ENCODE peak calls at places on chromosome 18, in five cellular contexts. B is A549, I is right lobe of liver, K is OCI-LY7, H is endodermal cell. Y is an unnamed sample.

GRCh38 chr18:62790836-62791772 is 75.8 kb downstream of the PHLPP1 start:
- DNase-seq in B (no peak), I (no peak), K (no peak), H (no peak), Y (peak)

GRCh38 chr18:77058186-77058847 is 74.3 kb downstream of the MBP start:
- DNase-seq in B (no peak), I (no peak), K (no peak), H (no peak), Y (peak)

GRCh38 chr18:11004294-11004693 is 145.1 kb downstream of the PIEZO2 start:
- DNase-seq in B (no peak), I (no peak), K (no peak), H (no peak), Y (peak)

GRCh38 chr18:76529433-76529811 is 34.4 kb upstream of the ZNF516 start:
- DNase-seq in B (no peak), I (no peak), K (no peak), H (no peak), Y (no peak)

GRCh38 chr18:58887613-58887963 is 22.9 kb downstream of the ZNF532 start:
- DNase-seq in B (no peak), I (peak), K (peak), H (peak), Y (peak)

GRCh38 chr18:62037012-62037742 is 144.4 kb upstream of the RNF152 start:
- DNase-seq in B (no peak), I (no peak), K (no peak), H (no peak), Y (peak)

GRCh38 chr18:51490860-51491259 is 293.4 kb upstream of the MEX3C start:
- DNase-seq in B (no peak), I (no peak), K (no peak), H (no peak), Y (no peak)

GRCh38 chr18:9898792-9899549 is 13.2 kb downstream of the TXNDC2 start:
- DNase-seq in B (peak), I (no peak), K (no peak), H (peak), Y (peak)

GRCh38 chr18:63579643-63580042 is 7.5 kb upstream of the SERPINB13 start:
- DNase-seq in B (no peak), I (no peak), K (no peak), H (no peak), Y (no peak)

GRCh38 chr18:55586841-55587240 is 1.2 kb downstream of the TCF4 start:
- DNase-seq in B (no peak), I (no peak), K (peak), H (peak), Y (peak)

GRCh38 chr18:79988925-79989361 is 580 bp upstream of the TXNL4A start:
- DNase-seq in B (peak), I (no peak), K (no peak), H (no peak), Y (peak)

GRCh38 chr18:40382191-40382590 is 1572.8 kb upstream of the PIK3C3 start:
- DNase-seq in B (no peak), I (no peak), K (no peak), H (no peak), Y (no peak)

GRCh38 chr18:22689711-22690110 is 243.4 kb upstream of the RBBP8 start:
- DNase-seq in B (no peak), I (no peak), K (no peak), H (no peak), Y (no peak)

GRCh38 chr18:70337139-70337972 is 48.5 kb downstream of the SOCS6 start:
- DNase-seq in B (peak), I (no peak), K (no peak), H (peak), Y (peak)

GRCh38 chr18:52570975-52571374 is 231.0 kb downstream of the DCC start:
- DNase-seq in B (no peak), I (no peak), K (no peak), H (no peak), Y (no peak)

GRCh38 chr18:61551586-61551985 is 218.4 kb downstream of the CDH20 start:
- DNase-seq in B (peak), I (no peak), K (peak), H (peak), Y (peak)

GRCh38 chr18:76518543-76519155 is 23.6 kb upstream of the ZNF516 start:
- DNase-seq in B (no peak), I (peak), K (no peak), H (peak), Y (peak)

DNA sequence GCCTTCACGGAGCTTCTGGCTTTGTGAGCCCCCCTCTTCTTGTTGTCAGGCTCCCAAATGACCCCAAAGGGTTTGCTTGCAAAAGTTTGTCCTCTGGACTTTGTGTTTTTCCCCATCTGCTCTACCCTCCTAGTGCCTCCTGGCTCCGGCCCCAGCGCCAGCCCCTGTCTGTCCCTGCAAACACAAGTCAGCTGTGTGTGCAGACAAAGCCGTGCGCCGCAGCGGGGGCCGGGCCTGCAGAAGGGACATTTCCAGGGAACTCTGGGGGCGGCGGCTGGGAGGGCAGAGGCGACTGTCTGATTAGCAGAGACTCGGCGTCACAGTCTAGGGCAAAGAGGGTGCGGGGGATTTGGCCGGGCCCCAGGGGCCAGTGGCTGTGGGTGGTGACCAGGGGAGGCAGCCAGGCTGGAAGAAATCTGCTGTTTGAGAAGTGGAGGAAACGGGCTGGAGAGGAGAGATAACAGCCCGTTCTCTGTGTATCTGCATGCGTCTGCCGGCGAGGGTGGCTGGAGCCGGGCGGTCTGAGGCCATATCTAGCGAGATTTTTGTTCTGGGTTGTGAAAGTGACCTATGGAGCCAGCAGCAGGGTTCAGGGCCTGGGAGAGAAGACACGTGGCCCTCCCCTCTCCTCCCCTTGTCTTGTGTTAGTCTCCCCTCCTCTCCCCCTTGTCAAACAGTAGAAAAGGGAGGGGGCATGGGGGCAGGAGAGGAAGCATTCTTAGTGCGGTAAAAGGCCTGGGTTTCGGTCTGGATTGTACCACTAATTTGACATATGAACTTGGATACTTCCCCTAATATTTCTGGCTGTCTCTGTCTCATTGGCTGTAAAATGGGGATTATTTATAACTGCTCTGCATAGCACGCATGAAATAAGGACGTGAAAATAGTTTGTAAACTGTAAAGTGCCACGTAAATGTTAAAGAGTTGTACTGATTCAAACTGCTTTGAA is 169.4 kb downstream of the SMAD7 start:
- DNase-seq in B (no peak), I (peak), K (no peak), H (no peak), Y (peak)
- H3K4me3 ChIP-seq in B (no peak), I (no peak), K (no peak), H (no peak), Y (no peak)

GRCh38 chr18:46482831-46483230 is 174.2 kb downstream of the LOXHD1 start:
- DNase-seq in B (no peak), I (no peak), K (no peak), H (peak), Y (no peak)

GRCh38 chr18:46478796-46479195 is 178.2 kb downstream of the LOXHD1 start:
- DNase-seq in B (no peak), I (no peak), K (no peak), H (no peak), Y (no peak)

GRCh38 chr18:46481847-46482245 is 175.2 kb downstream of the LOXHD1 start:
- DNase-seq in B (no peak), I (no peak), K (no peak), H (peak), Y (peak)

GRCh38 chr18:46480187-46480586 is 176.8 kb downstream of the LOXHD1 start:
- DNase-seq in B (no peak), I (no peak), K (no peak), H (peak), Y (peak)

DNA sequence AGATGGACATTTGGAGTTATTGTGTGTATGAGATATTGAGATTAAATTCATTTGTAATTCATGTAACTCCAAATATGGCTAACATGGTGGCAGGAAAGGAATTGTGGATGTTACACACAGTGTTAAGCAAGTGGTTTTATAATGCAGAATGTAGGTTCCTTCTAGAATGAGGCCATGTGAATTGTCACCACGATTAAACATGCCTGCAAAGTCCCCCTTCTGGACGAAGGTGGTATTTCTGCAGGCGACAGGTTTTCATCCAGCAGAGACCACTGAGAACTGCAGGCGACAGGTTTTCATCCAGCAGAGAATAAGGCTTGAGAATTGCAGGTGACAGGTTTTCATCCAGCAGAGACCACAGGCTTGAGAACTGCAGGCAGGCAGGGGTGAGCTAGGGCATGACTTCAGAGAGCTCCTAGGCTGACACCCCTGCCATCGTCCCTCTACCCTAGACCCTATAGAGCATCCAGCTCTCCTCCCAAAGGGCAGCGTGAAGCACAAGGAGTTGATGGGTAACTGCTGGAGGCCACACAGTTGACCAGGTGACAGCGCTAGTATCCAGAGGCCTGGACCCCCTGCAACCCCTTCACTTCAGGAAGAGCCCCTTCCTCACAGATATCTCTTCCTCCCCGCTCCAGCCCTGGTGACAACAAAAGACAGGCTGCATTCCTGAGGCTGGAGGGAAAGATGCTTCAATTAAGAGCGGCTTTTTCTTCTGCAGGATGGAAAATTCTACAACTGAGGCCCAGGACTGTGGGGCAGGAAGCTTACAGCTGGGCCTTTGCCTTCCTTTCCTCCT is 175.8 kb downstream of the LOXHD1 start:
- DNase-seq in B (peak), I (no peak), K (peak), H (peak), Y (peak)
- TF ChIP-seq CTCF in B (peak), I (peak), K (peak), H (peak), Y (peak)

GRCh38 chr18:815353-815752 is 3.3 kb upstream of the YES1 start:
- DNase-seq in B (no peak), I (no peak), K (no peak), H (no peak), Y (no peak)
- H3K4me3 ChIP-seq in B (no peak), I (no peak), K (no peak), H (no peak), Y (no peak)

GRCh38 chr18:26813043-26813442 is 52.5 kb downstream of the AQP4 start:
- DNase-seq in B (peak), I (no peak), K (peak), H (peak), Y (peak)
- TF ChIP-seq CTCF in B (peak), I (peak), K (peak), H (peak), Y (peak)

GRCh38 chr18:32805354-32805753 is 32.5 kb upstream of the KLHL14 start:
- DNase-seq in B (no peak), I (no peak), K (no peak), H (no peak), Y (no peak)

GRCh38 chr18:32804126-32804888 is 31.5 kb upstream of the KLHL14 start:
- DNase-seq in B (no peak), I (no peak), K (peak), H (no peak), Y (no peak)

GRCh38 chr18:32802606-32803451 is 30.0 kb upstream of the KLHL14 start:
- DNase-seq in B (no peak), I (no peak), K (peak), H (no peak), Y (no peak)

GRCh38 chr18:32801236-32801635 is 28.4 kb upstream of the KLHL14 start:
- DNase-seq in B (no peak), I (no peak), K (no peak), H (no peak), Y (no peak)

GRCh38 chr18:32803571-32803970 is 30.7 kb upstream of the KLHL14 start:
- DNase-seq in B (no peak), I (no peak), K (peak), H (no peak), Y (no peak)
- H3K4me3 ChIP-seq in B (no peak), I (no peak), K (peak), H (no peak), Y (no peak)

GRCh38 chr18:74243127-74243526 is 48.6 kb downstream of the CYB5A start:
- DNase-seq in B (no peak), I (no peak), K (no peak), H (no peak), Y (no peak)

GRCh38 chr18:74241426-74241825 is 50.3 kb downstream of the CYB5A start:
- DNase-seq in B (no peak), I (no peak), K (no peak), H (no peak), Y (no peak)

GRCh38 chr18:74244554-74244953 is 47.2 kb downstream of the CYB5A start:
- DNase-seq in B (no peak), I (no peak), K (no peak), H (no peak), Y (no peak)

GRCh38 chr18:74241970-74242369 is 49.8 kb downstream of the CYB5A start:
- DNase-seq in B (no peak), I (no peak), K (no peak), H (no peak), Y (no peak)

GRCh38 chr18:74242451-74243096 is 49.2 kb downstream of the CYB5A start:
- DNase-seq in B (no peak), I (peak), K (no peak), H (no peak), Y (peak)
- TF ChIP-seq CTCF in B (peak), I (peak), K (no peak), H (peak), Y (no peak)

GRCh38 chr18:8602040-8602439 is 7.2 kb upstream of the RAB12 start:
- DNase-seq in B (no peak), I (no peak), K (no peak), H (no peak), Y (no peak)

GRCh38 chr18:8602557-8602956 is 6.7 kb upstream of the RAB12 start:
- DNase-seq in B (no peak), I (no peak), K (no peak), H (no peak), Y (no peak)

GRCh38 chr18:8601277-8602032 is 7.8 kb upstream of the RAB12 start:
- DNase-seq in B (no peak), I (no peak), K (peak), H (no peak), Y (no peak)

GRCh38 chr18:8605974-8606373 is 3.3 kb upstream of the RAB12 start:
- DNase-seq in B (no peak), I (no peak), K (no peak), H (no peak), Y (no peak)

DNA sequence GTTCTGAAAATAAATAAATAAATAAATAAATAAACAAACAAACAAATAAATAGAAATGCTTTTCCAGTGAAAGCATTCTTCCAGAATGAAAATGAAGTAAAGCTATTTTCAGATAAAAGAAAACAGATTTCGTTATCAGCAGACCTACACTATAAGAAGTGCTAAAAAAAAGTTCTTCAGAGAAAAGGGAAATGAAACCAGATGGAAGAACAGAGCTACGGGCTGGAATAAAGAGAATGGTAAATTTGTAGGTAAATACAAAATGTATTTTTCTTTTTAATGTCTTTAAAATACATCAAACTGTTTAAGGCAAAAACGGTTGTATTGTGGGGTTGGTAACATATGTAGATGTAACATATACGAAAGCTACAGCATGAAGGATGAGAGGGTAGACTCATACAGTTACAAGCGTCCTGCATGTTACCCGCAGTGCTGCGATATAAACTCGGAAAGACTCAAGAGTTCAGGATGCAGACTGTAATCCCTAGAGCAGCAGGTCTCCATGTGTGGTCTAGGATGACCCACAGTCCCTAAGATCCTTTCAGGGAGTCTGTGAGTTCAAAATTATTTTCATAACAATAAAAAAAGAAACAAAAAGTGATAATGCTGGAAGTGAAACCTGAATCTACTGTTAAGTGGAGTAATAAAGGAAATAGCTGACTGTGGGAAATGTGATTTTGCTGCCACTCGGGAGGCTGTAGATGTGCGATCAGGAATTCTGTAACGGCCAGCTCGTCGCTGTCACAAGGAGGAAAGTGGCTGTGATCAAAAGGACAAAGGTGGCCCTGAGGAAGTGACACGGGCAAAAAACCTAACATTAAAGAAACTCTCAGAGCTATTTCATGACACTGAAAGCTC is 5.3 kb upstream of the RAB12 start:
- DNase-seq in B (no peak), I (no peak), K (peak), H (no peak), Y (no peak)
- H3K4me3 ChIP-seq in B (no peak), I (no peak), K (peak), H (no peak), Y (no peak)

DNA sequence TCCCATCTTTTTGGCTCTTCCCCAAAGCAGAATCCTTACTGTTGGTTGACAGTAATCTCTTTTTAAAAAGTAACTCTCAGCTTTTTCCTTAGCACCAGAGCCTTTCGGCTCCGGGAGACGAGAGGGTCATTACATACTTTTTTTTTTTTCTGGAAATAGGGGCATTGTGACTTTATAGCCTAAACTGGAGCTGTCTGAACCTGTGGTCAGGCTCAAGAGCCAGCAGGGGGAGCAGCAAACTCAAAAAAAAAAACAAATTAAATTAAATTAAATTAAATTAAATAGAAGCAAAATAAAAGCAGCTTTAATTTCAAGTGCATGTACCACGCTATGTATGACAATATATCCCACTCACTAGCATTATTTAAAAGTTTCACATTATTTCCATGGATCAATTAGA is 156.6 kb downstream of the DTNA start:
- DNase-seq in B (no peak), I (no peak), K (no peak), H (no peak), Y (peak)
- TF ChIP-seq CTCF in B (peak), I (peak), K (peak), H (peak), Y (peak)

GRCh38 chr18:72869786-72870185 is 2.0 kb upstream of the NETO1 start:
- DNase-seq in B (no peak), I (no peak), K (no peak), H (peak), Y (no peak)
- H3K4me3 ChIP-seq in B (no peak), I (no peak), K (no peak), H (peak), Y (no peak)

GRCh38 chr18:12328179-12328823 is 20.3 kb downstream of the TUBB6 start:
- DNase-seq in B (no peak), I (no peak), K (no peak), H (no peak), Y (no peak)
- TF ChIP-seq CTCF in B (peak), I (no peak), K (peak), H (no peak), Y (no peak)